ENCODE peak calls at places on chromosome 10, in ten cellular contexts. One of them, this sample, is unnamed.

GRCh38 chr10:69639291-69640195 is 9.5 kb downstream of the FAM241B start:
- DNase-seq in NCI-H2029: peak
- DNase-seq in NCI-H1105 treated with DMSO at 0.1 percent for 48 hours: peak
- DNase-seq in ELR: peak
- DNase-seq in left ventricle myocardium inferior: peak
- DNase-seq in KBM-7: peak
- DNase-seq in stimulated activated CD4-positive, alpha-beta T cell treated with anti-CD3 and anti-CD28 coated beads, Interleukin-2, amount 100 ng/mL, for 48 hours: peak
- DNase-seq in activated naive CD4-positive, alpha-beta T cell: peak
- DNase-seq in GM23248: peak
- DNase-seq in astrocyte of the hippocampus: peak
- DNase-seq in this sample: peak

GRCh38 chr10:50508315-50509051 is 115.3 kb downstream of the SGMS1 start:
- DNase-seq in KBM-7: no peak
- DNase-seq in left ventricle myocardium inferior: no peak
- DNase-seq in GM23248: no peak
- DNase-seq in ELR: no peak
- DNase-seq in astrocyte of the hippocampus: no peak
- DNase-seq in NCI-H2029: no peak
- DNase-seq in NCI-H1105 treated with DMSO at 0.1 percent for 48 hours: no peak
- DNase-seq in activated naive CD4-positive, alpha-beta T cell: no peak
- DNase-seq in stimulated activated CD4-positive, alpha-beta T cell treated with anti-CD3 and anti-CD28 coated beads, Interleukin-2, amount 100 ng/mL, for 48 hours: no peak
- DNase-seq in this sample: no peak

GRCh38 chr10:21138769-21139324 is 241.7 kb upstream of the NEBL start:
- DNase-seq in KBM-7: no peak
- DNase-seq in ELR: no peak
- DNase-seq in left ventricle myocardium inferior: no peak
- DNase-seq in activated naive CD4-positive, alpha-beta T cell: no peak
- DNase-seq in astrocyte of the hippocampus: no peak
- DNase-seq in stimulated activated CD4-positive, alpha-beta T cell treated with anti-CD3 and anti-CD28 coated beads, Interleukin-2, amount 100 ng/mL, for 48 hours: no peak
- DNase-seq in NCI-H2029: peak
- DNase-seq in NCI-H1105 treated with DMSO at 0.1 percent for 48 hours: no peak
- DNase-seq in GM23248: no peak
- DNase-seq in this sample: no peak

GRCh38 chr10:20215547-20216152 is 399.4 kb downstream of the PLXDC2 start:
- DNase-seq in GM23248: no peak
- DNase-seq in activated naive CD4-positive, alpha-beta T cell: no peak
- DNase-seq in astrocyte of the hippocampus: no peak
- DNase-seq in stimulated activated CD4-positive, alpha-beta T cell treated with anti-CD3 and anti-CD28 coated beads, Interleukin-2, amount 100 ng/mL, for 48 hours: no peak
- DNase-seq in NCI-H1105 treated with DMSO at 0.1 percent for 48 hours: no peak
- DNase-seq in NCI-H2029: no peak
- DNase-seq in KBM-7: no peak
- DNase-seq in left ventricle myocardium inferior: no peak
- DNase-seq in ELR: no peak
- DNase-seq in this sample: no peak

GRCh38 chr10:86871563-86872183 is 85.7 kb downstream of the MMRN2 start:
- DNase-seq in left ventricle myocardium inferior: no peak
- DNase-seq in KBM-7: no peak
- DNase-seq in stimulated activated CD4-positive, alpha-beta T cell treated with anti-CD3 and anti-CD28 coated beads, Interleukin-2, amount 100 ng/mL, for 48 hours: no peak
- DNase-seq in astrocyte of the hippocampus: peak
- DNase-seq in activated naive CD4-positive, alpha-beta T cell: no peak
- DNase-seq in NCI-H1105 treated with DMSO at 0.1 percent for 48 hours: no peak
- DNase-seq in GM23248: no peak
- DNase-seq in ELR: no peak
- DNase-seq in NCI-H2029: peak
- DNase-seq in this sample: no peak

GRCh38 chr10:625751-626711 is 63.4 kb downstream of the DIP2C start:
- DNase-seq in activated naive CD4-positive, alpha-beta T cell: no peak
- DNase-seq in astrocyte of the hippocampus: no peak
- DNase-seq in left ventricle myocardium inferior: no peak
- DNase-seq in KBM-7: no peak
- DNase-seq in stimulated activated CD4-positive, alpha-beta T cell treated with anti-CD3 and anti-CD28 coated beads, Interleukin-2, amount 100 ng/mL, for 48 hours: no peak
- DNase-seq in GM23248: no peak
- DNase-seq in ELR: no peak
- DNase-seq in NCI-H1105 treated with DMSO at 0.1 percent for 48 hours: no peak
- DNase-seq in NCI-H2029: no peak
- DNase-seq in this sample: no peak

GRCh38 chr10:24444337-24444736 is 235.4 kb downstream of the KIAA1217 start:
- DNase-seq in stimulated activated CD4-positive, alpha-beta T cell treated with anti-CD3 and anti-CD28 coated beads, Interleukin-2, amount 100 ng/mL, for 48 hours: no peak
- DNase-seq in activated naive CD4-positive, alpha-beta T cell: no peak
- DNase-seq in GM23248: peak
- DNase-seq in NCI-H2029: peak
- DNase-seq in left ventricle myocardium inferior: no peak
- DNase-seq in ELR: peak
- DNase-seq in NCI-H1105 treated with DMSO at 0.1 percent for 48 hours: no peak
- DNase-seq in KBM-7: no peak
- DNase-seq in astrocyte of the hippocampus: peak
- DNase-seq in this sample: peak

GRCh38 chr10:14712991-14713422 is 61.7 kb downstream of the FAM107B start:
- DNase-seq in activated naive CD4-positive, alpha-beta T cell: no peak
- DNase-seq in KBM-7: no peak
- DNase-seq in astrocyte of the hippocampus: no peak
- DNase-seq in NCI-H2029: no peak
- DNase-seq in GM23248: no peak
- DNase-seq in ELR: peak
- DNase-seq in left ventricle myocardium inferior: no peak
- DNase-seq in stimulated activated CD4-positive, alpha-beta T cell treated with anti-CD3 and anti-CD28 coated beads, Interleukin-2, amount 100 ng/mL, for 48 hours: no peak
- DNase-seq in NCI-H1105 treated with DMSO at 0.1 percent for 48 hours: no peak
- DNase-seq in this sample: no peak

GRCh38 chr10:31875608-31876007 is 53.0 kb downstream of the ARHGAP12 start:
- DNase-seq in ELR: no peak
- DNase-seq in GM23248: no peak
- DNase-seq in astrocyte of the hippocampus: no peak
- DNase-seq in NCI-H1105 treated with DMSO at 0.1 percent for 48 hours: no peak
- DNase-seq in NCI-H2029: no peak
- DNase-seq in left ventricle myocardium inferior: no peak
- DNase-seq in KBM-7: no peak
- DNase-seq in activated naive CD4-positive, alpha-beta T cell: no peak
- DNase-seq in stimulated activated CD4-positive, alpha-beta T cell treated with anti-CD3 and anti-CD28 coated beads, Interleukin-2, amount 100 ng/mL, for 48 hours: no peak
- DNase-seq in this sample: no peak

GRCh38 chr10:71378341-71379117 is 18.2 kb upstream of the CDH23 start:
- DNase-seq in astrocyte of the hippocampus: no peak
- DNase-seq in KBM-7: peak
- DNase-seq in left ventricle myocardium inferior: no peak
- DNase-seq in NCI-H2029: no peak
- DNase-seq in GM23248: peak
- DNase-seq in activated naive CD4-positive, alpha-beta T cell: no peak
- DNase-seq in ELR: no peak
- DNase-seq in stimulated activated CD4-positive, alpha-beta T cell treated with anti-CD3 and anti-CD28 coated beads, Interleukin-2, amount 100 ng/mL, for 48 hours: no peak
- DNase-seq in NCI-H1105 treated with DMSO at 0.1 percent for 48 hours: no peak
- DNase-seq in this sample: no peak

This sample was measured in H54.